ENCODE peak calls at places on chromosomes 3 and 15, in eight cellular contexts. One of them, this sample, is unnamed.

GRCh38 chr3:12273045-12273695 is 15.7 kb upstream of the PPARG start:
- DNase-seq in heart right ventricle: no peak
- DNase-seq in A549: no peak
- DNase-seq in tibial artery: no peak
- DNase-seq in GM23248: no peak
- DNase-seq in fibroblast of lung: no peak
- DNase-seq in Peyer's patch: no peak
- DNase-seq in psoas muscle: no peak
- DNase-seq in this sample: no peak

GRCh38 chr15:50873935-50874353 is 34.5 kb upstream of the AP4E1 start:
- DNase-seq in GM23248: no peak
- DNase-seq in tibial artery: no peak
- DNase-seq in Peyer's patch: no peak
- DNase-seq in A549: no peak
- DNase-seq in psoas muscle: no peak
- DNase-seq in heart right ventricle: no peak
- DNase-seq in fibroblast of lung: no peak
- DNase-seq in this sample: no peak

GRCh38 chr15:52133510-52134220 is 21.1 kb upstream of the BCL2L10 start:
- DNase-seq in A549: no peak
- DNase-seq in heart right ventricle: no peak
- DNase-seq in fibroblast of lung: no peak
- DNase-seq in GM23248: no peak
- DNase-seq in Peyer's patch: peak; percentile 33
- DNase-seq in tibial artery: no peak
- DNase-seq in psoas muscle: no peak
- DNase-seq in this sample: no peak

GRCh38 chr3:127496256-127496655 is 94.3 kb downstream of the TPRA1 start:
- DNase-seq in Peyer's patch: no peak
- DNase-seq in heart right ventricle: no peak
- DNase-seq in tibial artery: no peak
- DNase-seq in psoas muscle: no peak
- DNase-seq in A549: no peak
- DNase-seq in fibroblast of lung: no peak
- DNase-seq in GM23248: no peak
- DNase-seq in this sample: no peak

GRCh38 chr15:88586401-88587162 is 34.6 kb upstream of the AEN start:
- DNase-seq in tibial artery: no peak
- DNase-seq in Peyer's patch: no peak
- DNase-seq in GM23248: peak; percentile 25
- DNase-seq in fibroblast of lung: peak; percentile 42
- DNase-seq in A549: no peak
- DNase-seq in psoas muscle: no peak
- DNase-seq in heart right ventricle: no peak
- DNase-seq in this sample: no peak

GRCh38 chr3:132652640-132653270 is 6.9 kb downstream of the ACAD11 start:
- DNase-seq in psoas muscle: no peak
- DNase-seq in heart right ventricle: no peak
- DNase-seq in tibial artery: no peak
- DNase-seq in Peyer's patch: no peak
- DNase-seq in fibroblast of lung: peak; percentile 49
- DNase-seq in GM23248: peak; percentile 68
- DNase-seq in A549: no peak
- DNase-seq in this sample: no peak

GRCh38 chr3:187066228-187066995 is 72.9 kb downstream of the RPL39L start:
- DNase-seq in fibroblast of lung: peak; percentile 26
- DNase-seq in Peyer's patch: no peak
- DNase-seq in tibial artery: no peak
- DNase-seq in heart right ventricle: peak; percentile 34
- DNase-seq in psoas muscle: no peak
- DNase-seq in A549: peak; percentile 66
- DNase-seq in GM23248: peak; percentile 40
- DNase-seq in this sample: peak; percentile 68

GRCh38 chr3:129077222-129077621 is 16.6 kb downstream of the GP9 start:
- DNase-seq in Peyer's patch: no peak
- DNase-seq in tibial artery: no peak
- DNase-seq in fibroblast of lung: peak; percentile 40
- DNase-seq in A549: peak; percentile 13
- DNase-seq in psoas muscle: no peak
- DNase-seq in GM23248: no peak
- DNase-seq in heart right ventricle: no peak
- DNase-seq in this sample: no peak

GRCh38 chr15:73318463-73319351 is 50.1 kb downstream of the HCN4 start:
- DNase-seq in Peyer's patch: no peak
- DNase-seq in heart right ventricle: no peak
- DNase-seq in A549: no peak
- DNase-seq in tibial artery: peak; percentile 52
- DNase-seq in psoas muscle: no peak
- DNase-seq in fibroblast of lung: peak; percentile 4
- DNase-seq in GM23248: peak; percentile 20
- DNase-seq in this sample: no peak

GRCh38 chr15:88648357-88649214 is 9.8 kb downstream of the ISG20 start:
- DNase-seq in tibial artery: peak; percentile 41
- DNase-seq in heart right ventricle: no peak
- DNase-seq in psoas muscle: no peak
- DNase-seq in A549: no peak
- DNase-seq in fibroblast of lung: peak; percentile 17
- DNase-seq in Peyer's patch: peak; percentile 80
- DNase-seq in GM23248: peak; percentile 36
- DNase-seq in this sample: peak; percentile 45

GRCh38 chr3:113113361-113113760 is 98.0 kb upstream of the BOC start:
- DNase-seq in tibial artery: no peak
- DNase-seq in A549: no peak
- DNase-seq in heart right ventricle: no peak
- DNase-seq in GM23248: no peak
- DNase-seq in Peyer's patch: no peak
- DNase-seq in psoas muscle: no peak
- DNase-seq in fibroblast of lung: no peak
- DNase-seq in this sample: no peak

GRCh38 chr3:52537726-52538421 is 1.5 kb downstream of the UQCC5 start:
- DNase-seq in tibial artery: no peak
- DNase-seq in heart right ventricle: no peak
- DNase-seq in A549: no peak
- DNase-seq in fibroblast of lung: no peak
- DNase-seq in GM23248: peak; percentile 17
- DNase-seq in psoas muscle: no peak
- DNase-seq in Peyer's patch: no peak
- DNase-seq in this sample: no peak
- H3K27ac ChIP-seq in tibial artery: peak overlapping the region; percentile 85
- H3K27ac ChIP-seq in heart right ventricle: peak overlapping the region; percentile 94
- H3K27ac ChIP-seq in A549: peak overlapping the region; percentile 95
- H3K27ac ChIP-seq in fibroblast of lung: peak overlapping the region; percentile 92
- H3K27ac ChIP-seq in GM23248: peak overlapping the region; percentile 89
- H3K27ac ChIP-seq in psoas muscle: peak overlapping the region; percentile 96
- H3K27ac ChIP-seq in Peyer's patch: no peak overlapping the region
- H3K27ac ChIP-seq in this sample: peak overlapping the region; percentile 85

DNA sequence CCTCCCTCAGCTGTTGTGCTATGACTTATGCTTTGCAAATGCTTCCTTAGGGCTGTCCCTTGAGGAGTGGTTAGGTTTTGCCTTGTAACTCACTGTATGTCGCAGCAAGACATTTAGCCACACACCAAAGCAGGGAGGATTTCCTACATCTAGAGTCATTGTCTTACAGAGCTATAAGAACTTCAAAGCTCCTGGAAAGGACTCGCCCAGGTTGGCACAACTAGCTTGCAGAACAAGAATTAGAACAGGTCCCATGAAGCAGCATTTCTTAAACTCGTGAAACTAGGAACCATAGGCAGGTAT is 19.4 kb upstream of the ACAP2 start:
- DNase-seq in GM23248: no peak
- DNase-seq in tibial artery: no peak
- DNase-seq in heart right ventricle: no peak
- DNase-seq in Peyer's patch: no peak
- DNase-seq in fibroblast of lung: no peak
- DNase-seq in psoas muscle: no peak
- DNase-seq in A549: no peak
- DNase-seq in this sample: no peak
- H3K4me1 ChIP-seq in GM23248: no peaks in the 10 kb centered on the region
- H3K4me1 ChIP-seq in tibial artery: no peaks in the 10 kb centered on the region
- H3K4me1 ChIP-seq in heart right ventricle: no peaks in the 10 kb centered on the region
- H3K4me1 ChIP-seq in Peyer's patch: no peaks in the 10 kb centered on the region
- H3K4me1 ChIP-seq in fibroblast of lung: no peaks in the 10 kb centered on the region
- H3K4me1 ChIP-seq in psoas muscle: no peaks in the 10 kb centered on the region
- H3K4me1 ChIP-seq in A549: no peaks in the 10 kb centered on the region
- H3K4me1 ChIP-seq in this sample: peaks cover 10% of the 10 kb centered on the region

GRCh38 chr3:28253040-28253715 is 11.8 kb downstream of the CMC1 start:
- DNase-seq in GM23248: no peak
- DNase-seq in A549: no peak
- DNase-seq in psoas muscle: no peak
- DNase-seq in Peyer's patch: no peak
- DNase-seq in tibial artery: no peak
- DNase-seq in fibroblast of lung: no peak
- DNase-seq in heart right ventricle: no peak
- DNase-seq in this sample: no peak

GRCh38 chr3:28247286-28247685 is 5.9 kb downstream of the CMC1 start:
- DNase-seq in psoas muscle: no peak
- DNase-seq in fibroblast of lung: no peak
- DNase-seq in tibial artery: no peak
- DNase-seq in GM23248: no peak
- DNase-seq in heart right ventricle: no peak
- DNase-seq in A549: no peak
- DNase-seq in Peyer's patch: no peak
- DNase-seq in this sample: no peak

GRCh38 chr3:28250999-28251398 is 9.6 kb downstream of the CMC1 start:
- DNase-seq in heart right ventricle: no peak
- DNase-seq in Peyer's patch: no peak
- DNase-seq in A549: no peak
- DNase-seq in psoas muscle: no peak
- DNase-seq in GM23248: no peak
- DNase-seq in tibial artery: no peak
- DNase-seq in fibroblast of lung: no peak
- DNase-seq in this sample: no peak

GRCh38 chr3:28252016-28252415 is 10.6 kb downstream of the CMC1 start:
- DNase-seq in GM23248: no peak
- DNase-seq in tibial artery: no peak
- DNase-seq in fibroblast of lung: no peak
- DNase-seq in A549: no peak
- DNase-seq in Peyer's patch: no peak
- DNase-seq in heart right ventricle: no peak
- DNase-seq in psoas muscle: no peak
- DNase-seq in this sample: no peak
- H3K9me3 ChIP-seq in GM23248: no peaks in the 10 kb centered on the region
- H3K9me3 ChIP-seq in tibial artery: no peaks in the 10 kb centered on the region
- H3K9me3 ChIP-seq in fibroblast of lung: no peaks in the 10 kb centered on the region
- H3K9me3 ChIP-seq in A549: no peaks in the 10 kb centered on the region
- H3K9me3 ChIP-seq in Peyer's patch: no peaks in the 10 kb centered on the region
- H3K9me3 ChIP-seq in heart right ventricle: no peaks in the 10 kb centered on the region
- H3K9me3 ChIP-seq in psoas muscle: no peaks in the 10 kb centered on the region
- H3K9me3 ChIP-seq in this sample: no peaks in the 10 kb centered on the region

GRCh38 chr3:34108976-34109375 is 310.5 kb downstream of the PDCD6IP start:
- DNase-seq in A549: no peak
- DNase-seq in heart right ventricle: no peak
- DNase-seq in fibroblast of lung: no peak
- DNase-seq in psoas muscle: no peak
- DNase-seq in GM23248: no peak
- DNase-seq in tibial artery: no peak
- DNase-seq in Peyer's patch: no peak
- DNase-seq in this sample: no peak
- H3K27ac ChIP-seq in A549: no peak overlapping the region
- H3K27ac ChIP-seq in heart right ventricle: no peak overlapping the region
- H3K27ac ChIP-seq in fibroblast of lung: no peak overlapping the region
- H3K27ac ChIP-seq in psoas muscle: no peak overlapping the region
- H3K27ac ChIP-seq in GM23248: no peak overlapping the region
- H3K27ac ChIP-seq in tibial artery: no peak overlapping the region
- H3K27ac ChIP-seq in Peyer's patch: no peak overlapping the region
- H3K27ac ChIP-seq in this sample: no peak overlapping the region

GRCh38 chr3:190533511-190534282 is 19.8 kb downstream of the IL1RAP start:
- DNase-seq in Peyer's patch: peak; percentile 51
- DNase-seq in heart right ventricle: peak; percentile 55
- DNase-seq in psoas muscle: peak; percentile 63
- DNase-seq in tibial artery: peak; percentile 86
- DNase-seq in GM23248: peak; percentile 97
- DNase-seq in A549: peak; percentile 82
- DNase-seq in fibroblast of lung: peak; percentile 100
- DNase-seq in this sample: no peak

GRCh38 chr3:190537131-190537530 is 23.2 kb downstream of the IL1RAP start:
- DNase-seq in tibial artery: no peak
- DNase-seq in heart right ventricle: no peak
- DNase-seq in Peyer's patch: no peak
- DNase-seq in psoas muscle: no peak
- DNase-seq in fibroblast of lung: no peak
- DNase-seq in A549: no peak
- DNase-seq in GM23248: peak; percentile 33
- DNase-seq in this sample: no peak

GRCh38 chr3:190534986-190535385 is 21.1 kb downstream of the IL1RAP start:
- DNase-seq in GM23248: peak; percentile 20
- DNase-seq in tibial artery: no peak
- DNase-seq in fibroblast of lung: peak; percentile 38
- DNase-seq in psoas muscle: no peak
- DNase-seq in Peyer's patch: no peak
- DNase-seq in heart right ventricle: no peak
- DNase-seq in A549: no peak
- DNase-seq in this sample: no peak

GRCh38 chr3:190532626-190533155 is 18.8 kb downstream of the IL1RAP start:
- DNase-seq in psoas muscle: no peak
- DNase-seq in tibial artery: no peak
- DNase-seq in heart right ventricle: no peak
- DNase-seq in A549: no peak
- DNase-seq in Peyer's patch: no peak
- DNase-seq in fibroblast of lung: no peak
- DNase-seq in GM23248: no peak
- DNase-seq in this sample: no peak

DNA sequence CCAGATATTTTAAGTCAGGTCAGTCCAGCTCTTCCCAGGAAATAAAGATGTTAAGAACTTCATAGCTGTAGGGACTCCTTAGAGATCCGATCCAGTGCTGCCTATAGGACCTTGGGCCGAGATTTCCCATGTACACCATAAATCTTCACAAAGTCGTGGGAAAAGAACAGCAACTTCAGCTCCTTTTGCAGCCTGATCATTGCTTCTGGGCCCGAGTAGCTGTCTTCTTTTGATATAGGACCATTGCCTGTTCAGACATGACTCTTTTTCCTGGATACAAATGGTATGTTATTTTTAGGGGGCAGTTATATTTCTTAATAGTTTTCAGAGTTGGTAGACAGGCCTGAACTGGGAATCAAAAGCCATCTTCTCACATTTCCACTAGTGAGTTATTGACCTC is 20.5 kb downstream of the IL1RAP start:
- DNase-seq in GM23248: peak; percentile 51
- DNase-seq in Peyer's patch: no peak
- DNase-seq in psoas muscle: no peak
- DNase-seq in fibroblast of lung: peak; percentile 18
- DNase-seq in A549: no peak
- DNase-seq in tibial artery: no peak
- DNase-seq in heart right ventricle: no peak
- DNase-seq in this sample: no peak
- H3K4me1 ChIP-seq in GM23248: peaks cover 29% of the 10 kb centered on the region
- H3K4me1 ChIP-seq in Peyer's patch: no peaks in the 10 kb centered on the region
- H3K4me1 ChIP-seq in psoas muscle: peaks cover 14% of the 10 kb centered on the region
- H3K4me1 ChIP-seq in fibroblast of lung: peaks cover 9% of the 10 kb centered on the region
- H3K4me1 ChIP-seq in A549: peaks cover 38% of the 10 kb centered on the region
- H3K4me1 ChIP-seq in tibial artery: no peaks in the 10 kb centered on the region
- H3K4me1 ChIP-seq in heart right ventricle: peaks cover 11% of the 10 kb centered on the region
- H3K4me1 ChIP-seq in this sample: no peaks in the 10 kb centered on the region

DNA sequence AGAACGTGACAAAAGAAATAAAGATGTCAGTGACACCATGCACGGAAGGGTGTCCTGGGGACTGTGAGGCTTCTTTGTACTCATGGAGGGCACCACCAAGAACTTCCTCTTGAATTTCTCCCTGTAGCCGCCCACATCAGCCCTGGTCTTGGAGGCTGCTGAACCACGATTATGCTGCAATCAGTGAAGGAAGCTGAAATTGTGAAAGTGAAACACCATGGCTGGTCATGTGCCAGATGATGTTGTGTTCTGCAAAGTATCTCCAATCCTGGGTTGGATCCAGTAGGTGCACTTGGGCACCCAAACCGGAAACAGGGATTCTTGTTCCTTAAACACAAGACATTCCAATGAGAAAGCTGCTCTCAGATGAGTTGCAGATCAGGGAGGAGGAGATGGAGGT is 104.4 kb upstream of the GOLGA6L6 start:
- DNase-seq in psoas muscle: peak; percentile 56
- DNase-seq in tibial artery: no peak
- DNase-seq in GM23248: peak; percentile 38
- DNase-seq in heart right ventricle: peak; percentile 32
- DNase-seq in Peyer's patch: peak; percentile 65
- DNase-seq in fibroblast of lung: no peak
- DNase-seq in A549: peak; percentile 21
- DNase-seq in this sample: no peak
- H3K9me3 ChIP-seq in psoas muscle: no peaks in the 10 kb centered on the region
- H3K9me3 ChIP-seq in tibial artery: no peaks in the 10 kb centered on the region
- H3K9me3 ChIP-seq in GM23248: no peaks in the 10 kb centered on the region
- H3K9me3 ChIP-seq in heart right ventricle: no peaks in the 10 kb centered on the region
- H3K9me3 ChIP-seq in Peyer's patch: no peaks in the 10 kb centered on the region
- H3K9me3 ChIP-seq in fibroblast of lung: no peaks in the 10 kb centered on the region
- H3K9me3 ChIP-seq in A549: peaks cover 20% of the 10 kb centered on the region
- H3K9me3 ChIP-seq in this sample: no peaks in the 10 kb centered on the region